ENCODE peak calls at places on chromosome 2, in four cellular contexts. W is activated naive CD8-positive, alpha-beta T cell treated with anti-CD3 and anti-CD28 coated beads, Interleukin-2, amount 50 U/mL, for 24 hours; Z is stimulated activated CD8-positive, alpha-beta memory T cell treated with anti-CD3 and anti-CD28 coated beads, Interleukin-15, amount 100 ng/mL, for 24 hours; M is LHCN-M2. F is an unnamed sample.

GRCh38 chr2:3492951-3493609 is 26.3 kb downstream of the ADI1 start:
- DNase-seq in Z (no peak), M (peak; percentile 93), W (no peak), F (no peak)

GRCh38 chr2:209474960-209475359 is 51.1 kb downstream of the MAP2 start:
- DNase-seq in M (no peak), Z (no peak), W (no peak), F (no peak)

GRCh38 chr2:98664323-98664722 is 55.9 kb downstream of the UNC50 start:
- DNase-seq in M (no peak), W (peak; percentile 34), Z (no peak), F (no peak)

GRCh38 chr2:166180951-166181812 is 53.4 kb upstream of the SCN1A start:
- DNase-seq in Z (no peak), W (peak; percentile 27), M (peak; percentile 58), F (peak; percentile 48)

GRCh38 chr2:210267698-210268097 is 42.5 kb upstream of the ACADL start:
- DNase-seq in Z (no peak), M (no peak), W (no peak), F (no peak)

GRCh38 chr2:3130889-3131635 is 246.6 kb downstream of the EIPR1 start:
- DNase-seq in M (no peak), Z (no peak), W (no peak), F (no peak)

GRCh38 chr2:238929242-238930081 is 81.6 kb downstream of the TWIST2 start:
- DNase-seq in W (no peak), M (no peak), Z (no peak), F (no peak)

GRCh38 chr2:106638043-106638442 is 150.9 kb downstream of the CD8B2 start:
- DNase-seq in W (no peak), M (peak; percentile 5), Z (no peak), F (no peak)

GRCh38 chr2:152054593-152054992 is 44.3 kb downstream of the CACNB4 start:
- DNase-seq in M (peak; percentile 83), W (no peak), Z (no peak), F (peak; percentile 77)

GRCh38 chr2:241636182-241636982 is 576 bp downstream of the THAP4 start:
- DNase-seq in W (peak; percentile 53), Z (no peak), M (peak; percentile 40), F (peak; percentile 49)

GRCh38 chr2:1305357-1305756 is 107.9 kb upstream of the TPO start:
- DNase-seq in M (no peak), Z (no peak), W (no peak), F (no peak)

GRCh38 chr2:215594766-215595165 is 158.9 kb upstream of the FN1 start:
- DNase-seq in M (peak; percentile 45), Z (no peak), W (no peak), F (peak; percentile 50)

GRCh38 chr2:142754182-142754581 is 123.3 kb upstream of the KYNU start:
- DNase-seq in W (no peak), Z (no peak), M (peak; percentile 37), F (no peak)

GRCh38 chr2:24489942-24490673 is 946 bp upstream of the NCOA1 start:
- DNase-seq in M (peak; percentile 69), W (peak; percentile 11), Z (no peak), F (no peak)

GRCh38 chr2:147860009-147860408 is 15.2 kb downstream of the ACVR2A start:
- DNase-seq in M (no peak), Z (no peak), W (no peak), F (no peak)

GRCh38 chr2:18430996-18431748 is 129.3 kb downstream of the RDH14 start:
- DNase-seq in Z (no peak), W (no peak), M (no peak), F (no peak)

GRCh38 chr2:191225126-191225525 is 20.1 kb upstream of the MYO1B start:
- DNase-seq in W (no peak), M (no peak), Z (no peak), F (no peak)

GRCh38 chr2:168848220-168848619 is 42.0 kb downstream of the SPC25 start:
- DNase-seq in W (no peak), M (no peak), Z (no peak), F (no peak)

GRCh38 chr2:239399404-239399999 is 1.3 kb downstream of the HDAC4 start:
- DNase-seq in Z (no peak), W (peak; percentile 38), M (peak; percentile 15), F (no peak)

GRCh38 chr2:66433945-66434678 is 813 bp upstream of the MEIS1 start:
- DNase-seq in W (no peak), Z (no peak), M (peak; percentile 58), F (peak; percentile 76)

GRCh38 chr2:130836501-130837174 is at the start of gene ARHGEF4:
- DNase-seq in M (no peak), W (peak; percentile 25), Z (no peak), F (no peak)

GRCh38 chr2:156452971-156453370 is 16.8 kb downstream of the GPD2 start:
- DNase-seq in Z (no peak), M (peak; percentile 94), W (no peak), F (no peak)

GRCh38 chr2:48249093-48249492 is 280.9 kb upstream of the STON1 start:
- DNase-seq in Z (no peak), M (peak; percentile 74), W (no peak), F (peak; percentile 75)

GRCh38 chr2:149817206-149817605 is 229.6 kb upstream of the MMADHC start:
- DNase-seq in W (no peak), M (peak; percentile 5), Z (no peak), F (no peak)

GRCh38 chr2:96734899-96735585 is 4.8 kb downstream of the LMAN2L start:
- DNase-seq in Z (no peak), W (no peak), M (no peak), F (no peak)

GRCh38 chr2:62685986-62686625 is 19.4 kb upstream of the EHBP1 start:
- DNase-seq in Z (no peak), W (no peak), M (no peak), F (no peak)

F was measured in HCEC 1CT.